ENCODE peak calls at places on chromosomes 13 and 19, in eight cellular contexts. S, O, B, P, E, K, Z and C are unnamed samples.

GRCh38 chr13:24910502-24911134 is 146.6 kb downstream of the RNF17 start:
- DNase-seq in S (no peak), O (no peak), B (no peak), P (no peak), E (no peak), K (no peak), Z (no peak), C (no peak)

GRCh38 chr19:2982983-2983350 is 5.6 kb downstream of the TLE6 start:
- DNase-seq in S (peak), O (peak), B (no peak), P (no peak), E (no peak), K (peak), Z (peak), C (no peak)

GRCh38 chr19:35260694-35261304 is 8.0 kb upstream of the USF2 start:
- DNase-seq in S (no peak), O (no peak), B (no peak), P (no peak), E (no peak), K (no peak), Z (no peak), C (no peak)

GRCh38 chr13:79662882-79663281 is 181.9 kb downstream of the NDFIP2 start:
- DNase-seq in S (no peak), O (no peak), B (no peak), P (no peak), E (peak), K (no peak), Z (no peak), C (no peak)

GRCh38 chr13:100875392-100876043 is 200.9 kb upstream of the TMTC4 start:
- DNase-seq in S (no peak), O (peak), B (no peak), P (no peak), E (no peak), K (no peak), Z (peak), C (no peak)

GRCh38 chr13:100473493-100474044 is 115.0 kb downstream of the GGACT start:
- DNase-seq in S (peak), O (no peak), B (no peak), P (no peak), E (no peak), K (no peak), Z (no peak), C (no peak)

GRCh38 chr19:50565984-50566903 is 2.0 kb downstream of the LRRC4B start:
- DNase-seq in S (peak), O (peak), B (no peak), P (no peak), E (peak), K (peak), Z (no peak), C (no peak)

GRCh38 chr13:45434556-45435371 is 16.6 kb upstream of the SLC25A30 start:
- DNase-seq in S (no peak), O (no peak), B (no peak), P (no peak), E (no peak), K (peak), Z (no peak), C (no peak)

GRCh38 chr13:98576963-98577822 is at the start of gene STK24:
- DNase-seq in S (peak), O (peak), B (peak), P (peak), E (peak), K (peak), Z (peak), C (peak)

GRCh38 chr19:3546119-3546518 is 7.1 kb downstream of the TEKTIP1 start:
- DNase-seq in S (no peak), O (no peak), B (no peak), P (no peak), E (no peak), K (no peak), Z (no peak), C (no peak)

GRCh38 chr13:44257806-44258205 is 115.8 kb upstream of the SERP2 start:
- DNase-seq in S (no peak), O (no peak), B (no peak), P (no peak), E (no peak), K (no peak), Z (no peak), C (no peak)

GRCh38 chr13:60645552-60646138 is 248.6 kb downstream of the TDRD3 start:
- DNase-seq in S (no peak), O (no peak), B (no peak), P (no peak), E (no peak), K (no peak), Z (no peak), C (no peak)

GRCh38 chr19:35357867-35358573 is at the start of gene FFAR3:
- DNase-seq in S (no peak), O (peak), B (no peak), P (no peak), E (peak), K (no peak), Z (no peak), C (peak)

GRCh38 chr13:98466634-98467236 is 110.2 kb downstream of the STK24 start:
- DNase-seq in S (peak), O (peak), B (peak), P (no peak), E (peak), K (no peak), Z (no peak), C (peak)

GRCh38 chr19:3135961-3136683 is at the start of gene GNA15:
- DNase-seq in S (no peak), O (no peak), B (no peak), P (no peak), E (no peak), K (no peak), Z (peak), C (peak)

GRCh38 chr13:106145997-106146864 is 389.2 kb downstream of the EFNB2 start:
- DNase-seq in S (no peak), O (no peak), B (no peak), P (no peak), E (no peak), K (peak), Z (no peak), C (no peak)

GRCh38 chr13:29162638-29163037 is 342.5 kb downstream of the MTUS2 start:
- DNase-seq in S (no peak), O (no peak), B (no peak), P (peak), E (no peak), K (peak), Z (no peak), C (no peak)

GRCh38 chr19:48271531-48272151 is 1.8 kb downstream of the ZNF114 start:
- DNase-seq in S (peak), O (peak), B (no peak), P (no peak), E (peak), K (peak), Z (peak), C (no peak)

GRCh38 chr19:50465986-50466771 is 10.1 kb upstream of the EMC10 start:
- DNase-seq in S (peak), O (no peak), B (peak), P (no peak), E (peak), K (peak), Z (no peak), C (no peak)

GRCh38 chr19:7730286-7731217 is 1.4 kb downstream of the CLEC4G start:
- DNase-seq in S (no peak), O (no peak), B (no peak), P (no peak), E (peak), K (no peak), Z (no peak), C (no peak)

GRCh38 chr19:34319230-34319585 is 45.8 kb upstream of the GPI start:
- DNase-seq in S (no peak), O (no peak), B (no peak), P (no peak), E (no peak), K (no peak), Z (peak), C (no peak)

GRCh38 chr19:40633207-40633606 is 32.0 kb downstream of the LTBP4 start:
- DNase-seq in S (no peak), O (no peak), B (no peak), P (no peak), E (no peak), K (no peak), Z (no peak), C (no peak)

GRCh38 chr19:13098291-13099072 is 4.2 kb downstream of the LYL1 start:
- DNase-seq in S (peak), O (peak), B (peak), P (no peak), E (peak), K (no peak), Z (no peak), C (no peak)

GRCh38 chr19:21668072-21668471 is 99.3 kb downstream of the ZNF100 start:
- DNase-seq in S (no peak), O (no peak), B (no peak), P (no peak), E (no peak), K (no peak), Z (no peak), C (no peak)

GRCh38 chr19:33988601-33989000 is 183.7 kb upstream of the LSM14A start:
- DNase-seq in S (peak), O (no peak), B (no peak), P (no peak), E (peak), K (no peak), Z (no peak), C (no peak)

GRCh38 chr19:57351867-57352266 is 796 bp downstream of the ZNF304 start:
- DNase-seq in S (peak), O (no peak), B (peak), P (no peak), E (peak), K (peak), Z (peak), C (no peak)

GRCh38 chr19:28948531-28948930 is 264.4 kb downstream of the UQCRFS1 start:
- DNase-seq in S (no peak), O (no peak), B (no peak), P (no peak), E (no peak), K (no peak), Z (no peak), C (no peak)

GRCh38 chr13:43407023-43407581 is 379.7 kb downstream of the ENOX1 start:
- DNase-seq in S (no peak), O (no peak), B (no peak), P (no peak), E (no peak), K (no peak), Z (no peak), C (no peak)

GRCh38 chr13:41148421-41149283 is 16.1 kb upstream of the KBTBD6 start:
- DNase-seq in S (no peak), O (no peak), B (no peak), P (no peak), E (no peak), K (no peak), Z (no peak), C (peak)

GRCh38 chr19:54172764-54173699 is at the start of gene TMC4:
- DNase-seq in S (no peak), O (peak), B (no peak), P (peak), E (peak), K (peak), Z (peak), C (no peak)

GRCh38 chr13:109785892-109786450 is 412 bp downstream of the IRS2 start:
- DNase-seq in S (no peak), O (no peak), B (peak), P (peak), E (peak), K (peak), Z (no peak), C (no peak)

GRCh38 chr13:26340812-26341211 is 86.9 kb downstream of the CDK8 start:
- DNase-seq in S (no peak), O (no peak), B (no peak), P (no peak), E (no peak), K (no peak), Z (no peak), C (no peak)

GRCh38 chr13:45778897-45779296 is 72.7 kb downstream of the SIAH3 start:
- DNase-seq in S (no peak), O (no peak), B (no peak), P (no peak), E (no peak), K (no peak), Z (no peak), C (no peak)

GRCh38 chr13:110758195-110758594 is 44.7 kb downstream of the ING1 start:
- DNase-seq in S (no peak), O (no peak), B (no peak), P (no peak), E (no peak), K (no peak), Z (peak), C (no peak)

GRCh38 chr13:61760102-61760501 is 344.5 kb upstream of the PCDH20 start:
- DNase-seq in S (no peak), O (no peak), B (no peak), P (no peak), E (no peak), K (no peak), Z (no peak), C (no peak)

GRCh38 chr13:24124789-24125476 is 35.6 kb upstream of the SPATA13 start:
- DNase-seq in S (peak), O (no peak), B (no peak), P (no peak), E (peak), K (no peak), Z (no peak), C (no peak)

GRCh38 chr19:40217921-40218890 is at the start of gene TTC9B:
- DNase-seq in S (peak), O (peak), B (peak), P (no peak), E (peak), K (peak), Z (peak), C (no peak)

GRCh38 chr19:18697680-18698079 is 14.2 kb downstream of the CRTC1 start:
- DNase-seq in S (no peak), O (no peak), B (no peak), P (no peak), E (no peak), K (no peak), Z (no peak), C (no peak)

DNA sequence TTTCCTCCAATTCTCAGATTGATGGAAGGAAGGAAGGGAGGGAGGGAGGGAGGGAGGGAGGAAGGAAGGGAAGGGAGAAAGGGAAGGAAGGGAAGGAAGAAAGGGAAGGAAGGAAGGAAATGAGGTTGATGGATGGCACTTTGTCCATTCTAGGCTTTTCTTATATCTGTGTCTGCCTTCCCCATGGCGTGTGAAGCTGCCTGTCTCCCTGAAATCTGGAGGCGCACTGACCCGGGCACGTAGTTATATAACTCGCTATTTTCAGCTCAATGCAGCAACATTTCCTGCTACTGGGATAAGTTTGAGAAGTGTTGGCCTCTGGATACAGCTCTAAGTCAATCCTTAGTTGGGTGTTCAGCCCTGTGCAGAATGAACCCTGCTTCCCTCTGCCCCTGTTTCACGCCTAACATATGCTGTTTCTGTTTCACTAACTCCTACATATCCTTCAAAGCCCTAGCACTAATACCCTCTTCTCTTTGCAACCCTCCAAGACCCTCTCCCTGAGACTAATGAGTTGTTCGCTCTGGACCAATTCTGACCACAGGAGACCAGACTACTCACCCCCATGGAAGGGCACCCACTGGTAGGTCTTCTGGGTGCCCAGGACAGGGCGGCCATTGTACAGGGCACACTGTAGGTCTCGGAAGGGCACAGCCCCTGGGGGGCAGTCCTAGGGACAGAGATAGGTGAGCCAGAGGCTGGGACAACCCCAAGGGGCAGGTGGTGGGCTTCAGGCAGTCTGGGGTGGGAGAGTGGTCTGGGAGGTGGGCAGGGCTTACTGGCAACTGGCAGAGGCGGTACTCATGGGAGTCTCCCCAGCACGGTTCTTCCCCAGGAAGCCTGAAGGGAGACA is 3.0 kb downstream of the ADAMTSL5 start:
- DNase-seq in S (no peak), O (peak), B (no peak), P (no peak), E (no peak), K (no peak), Z (no peak), C (no peak)
- TF ChIP-seq EZH2 in S (no peak), O (no peak), B (no peak), P (no peak), E (no peak), K (no peak), Z (no peak), C (no peak)

GRCh38 chr19:41922220-41922576 is 6.1 kb downstream of the ERFL start:
- DNase-seq in S (no peak), O (no peak), B (no peak), P (no peak), E (no peak), K (no peak), Z (no peak), C (no peak)
- TF ChIP-seq EZH2 in S (peak), O (no peak), B (no peak), P (peak), E (peak), K (no peak), Z (peak), C (no peak)

DNA sequence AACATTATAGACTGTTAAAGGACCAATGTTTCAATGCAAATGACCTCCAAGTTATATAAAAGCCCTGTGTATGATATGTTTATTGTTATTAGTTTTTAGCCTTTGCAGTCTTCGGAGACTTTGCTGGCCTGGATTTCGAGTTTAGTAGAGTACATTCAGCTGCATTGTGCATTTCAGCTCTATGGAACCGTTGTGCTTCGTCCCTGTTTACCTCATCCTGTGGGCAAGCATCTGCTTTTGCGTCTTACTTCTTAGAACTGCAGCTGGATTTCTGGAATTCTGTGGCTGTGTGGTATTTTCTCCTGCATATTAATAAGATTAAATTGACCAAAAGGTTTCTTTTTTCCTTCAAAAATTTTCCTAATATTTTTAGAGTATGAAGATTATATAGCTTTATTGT is 138.6 kb downstream of the KCNRG start:
- DNase-seq in S (no peak), O (no peak), B (no peak), P (no peak), E (no peak), K (no peak), Z (no peak), C (peak)
- TF ChIP-seq EZH2 in S (no peak), O (no peak), B (no peak), P (no peak), E (no peak), K (no peak), Z (no peak), C (no peak)

DNA sequence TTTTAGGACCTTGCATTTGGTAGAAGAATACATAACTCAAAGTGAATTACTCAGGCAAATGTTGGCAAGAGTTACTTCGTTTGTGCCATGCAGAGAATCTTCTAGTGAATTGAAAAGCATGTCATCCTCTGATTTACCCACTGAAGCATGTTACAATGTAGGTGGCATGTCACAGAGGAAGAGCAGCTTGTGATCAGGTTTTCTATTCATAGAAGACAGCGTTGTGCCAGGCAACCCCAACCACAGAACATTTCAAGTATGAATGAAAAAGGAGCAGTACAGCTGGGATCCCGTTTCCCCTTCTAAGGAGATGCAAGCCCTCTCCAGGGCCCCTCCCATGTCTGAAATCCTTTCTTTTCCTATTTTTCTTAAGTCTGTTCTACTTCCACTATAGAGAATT is 6.0 kb upstream of the KATNAL1 start:
- DNase-seq in S (no peak), O (no peak), B (no peak), P (no peak), E (no peak), K (no peak), Z (no peak), C (no peak)
- TF ChIP-seq EZH2 in S (no peak), O (no peak), B (no peak), P (no peak), E (no peak), K (no peak), Z (no peak), C (no peak)

DNA sequence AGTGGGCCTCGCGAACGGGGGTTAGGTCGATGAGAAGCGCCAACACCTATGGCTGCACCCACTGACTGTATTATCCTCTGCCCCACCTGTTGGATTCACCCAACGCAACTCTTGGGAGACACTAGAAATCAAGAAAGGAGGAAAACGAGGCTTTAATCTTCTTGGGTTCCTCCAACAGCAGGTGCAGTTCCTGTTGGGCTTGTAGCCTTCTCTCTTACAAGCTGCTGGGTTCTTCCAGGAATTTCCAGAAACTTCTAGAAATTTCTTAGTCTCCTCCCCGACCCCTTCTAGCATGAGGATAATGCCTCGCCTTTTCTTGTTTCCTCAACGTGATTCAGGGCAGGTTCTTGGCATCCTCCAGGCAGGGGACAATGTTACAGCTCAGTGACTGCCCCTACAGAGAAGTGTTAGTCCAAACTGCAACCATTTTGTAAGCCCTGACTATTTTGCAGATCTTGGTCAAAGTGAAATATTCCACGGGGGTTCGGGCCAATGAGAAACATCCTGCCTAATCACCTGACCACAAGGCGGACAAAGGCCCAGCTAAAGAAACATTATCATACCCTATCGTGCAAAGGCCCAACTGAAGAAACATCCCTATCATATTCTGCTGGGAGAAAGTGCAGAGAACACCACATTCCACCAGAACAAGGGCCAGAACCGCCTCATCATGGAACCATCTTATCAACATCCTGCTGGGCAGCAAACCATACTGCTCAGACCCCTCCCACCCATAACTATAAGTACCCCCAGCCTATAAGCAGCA is 598 bp upstream of the PNMA8A start:
- DNase-seq in S (no peak), O (no peak), B (no peak), P (no peak), E (no peak), K (no peak), Z (no peak), C (no peak)
- TF ChIP-seq EZH2 in S (no peak), O (no peak), B (no peak), P (no peak), E (no peak), K (no peak), Z (no peak), C (no peak)

GRCh38 chr19:5799247-5800241 is 5.3 kb upstream of the NRTN start:
- DNase-seq in S (no peak), O (no peak), B (peak), P (no peak), E (no peak), K (peak), Z (no peak), C (no peak)
- TF ChIP-seq EZH2 in S (no peak), O (no peak), B (no peak), P (no peak), E (no peak), K (no peak), Z (no peak), C (no peak)